ENCODE peak calls at places on chromosomes 11 and 22, in nine cellular contexts. W, B, H, Y, Z, R, D, L and M are unnamed samples.

GRCh38 chr22:39388261-39389011 is 11.1 kb upstream of the TAB1 start:
- DNase-seq in H (peak; percentile 96), D (peak; percentile 93), L (peak; percentile 85), Y (peak; percentile 81), Z (peak; percentile 96), R (no peak), B (peak; percentile 75), W (peak; percentile 84), M (peak; percentile 44)

GRCh38 chr11:62054484-62055121 is 69.2 kb upstream of the INCENP start:
- DNase-seq in H (peak; percentile 14), Z (peak; percentile 14), Y (peak; percentile 38), L (peak; percentile 64), D (peak; percentile 63), B (no peak), W (no peak), R (no peak), M (peak; percentile 27)

GRCh38 chr11:103327721-103328120 is 218.5 kb downstream of the DYNC2H1 start:
- DNase-seq in B (no peak), Z (no peak), Y (no peak), W (no peak), D (no peak), H (no peak), L (no peak), R (no peak), M (no peak)

GRCh38 chr11:126514061-126514713 is 158.7 kb downstream of the ST3GAL4 start:
- DNase-seq in B (no peak), D (no peak), W (no peak), Y (no peak), Z (no peak), R (no peak), H (no peak), L (no peak), M (no peak)

GRCh38 chr11:48052183-48053040 is 72.1 kb downstream of the PTPRJ start:
- DNase-seq in Y (peak; percentile 19), H (peak; percentile 58), B (no peak), L (peak; percentile 66), R (no peak), W (no peak), D (peak; percentile 61), Z (no peak), M (no peak)

GRCh38 chr11:119773016-119773415 is 44.0 kb upstream of the NECTIN1 start:
- DNase-seq in H (no peak), B (no peak), Z (no peak), L (no peak), R (no peak), Y (no peak), D (no peak), W (no peak), M (no peak)

GRCh38 chr22:47275479-47276218 is 513.2 kb downstream of the TBC1D22A start:
- DNase-seq in R (no peak), B (peak; percentile 35), L (no peak), Z (no peak), H (peak; percentile 35), D (no peak), W (peak; percentile 39), Y (no peak), M (no peak)

GRCh38 chr11:66677599-66678375 is at the start of gene RBM4B:
- DNase-seq in Y (peak; percentile 97), W (peak; percentile 98), D (peak; percentile 97), R (peak; percentile 68), Z (peak; percentile 94), H (peak; percentile 98), L (peak; percentile 97), B (peak; percentile 94), M (peak; percentile 84)

GRCh38 chr11:64141081-64141783 is 24.7 kb downstream of the MACROD1 start:
- DNase-seq in Z (no peak), B (no peak), L (no peak), R (no peak), D (no peak), Y (no peak), H (no peak), W (no peak), M (no peak)

GRCh38 chr11:45592581-45592980 is 72.8 kb downstream of the CHST1 start:
- DNase-seq in R (no peak), B (no peak), H (no peak), L (no peak), W (no peak), D (no peak), Y (no peak), Z (no peak), M (no peak)

GRCh38 chr22:36725366-36726006 is 21.9 kb upstream of the CACNG2 start:
- DNase-seq in Y (no peak), L (no peak), W (no peak), H (no peak), D (no peak), R (no peak), Z (no peak), B (no peak), M (no peak)

GRCh38 chr11:27241316-27242122 is 121.5 kb downstream of the CCDC34 start:
- DNase-seq in Z (no peak), W (no peak), D (no peak), R (peak; percentile 65), Y (no peak), B (peak; percentile 78), L (no peak), H (no peak), M (no peak)

GRCh38 chr22:44068422-44069191 is 44.5 kb downstream of the PARVB start:
- DNase-seq in L (peak; percentile 21), R (no peak), Z (no peak), D (no peak), B (no peak), W (no peak), H (no peak), Y (no peak), M (no peak)
- TF ChIP-seq CTCF in L (no peak), R (no peak), Z (no peak), D (no peak), B (no peak), W (no peak), H (no peak), Y (no peak), M (no peak)

GRCh38 chr22:21643533-21644357 is 1.6 kb downstream of the SDF2L1 start:
- DNase-seq in L (peak; percentile 24), B (no peak), H (no peak), D (no peak), W (no peak), Z (no peak), Y (no peak), R (no peak), M (no peak)
- TF ChIP-seq CTCF in L (no peak), B (no peak), H (no peak), D (peak; percentile 12), W (no peak), Z (peak; percentile 22), Y (no peak), R (peak; percentile 32), M (no peak)

GRCh38 chr11:9314291-9315077 is at the start of gene TMEM41B:
- DNase-seq in Y (peak; percentile 98), D (peak; percentile 98), B (peak; percentile 99), Z (peak; percentile 99), L (peak; percentile 99), R (peak; percentile 95), W (peak; percentile 98), H (peak; percentile 99), M (peak; percentile 96)
- TF ChIP-seq CTCF in Y (no peak), D (peak; percentile 11), B (peak; percentile 20), Z (no peak), L (no peak), R (peak; percentile 53), W (no peak), H (no peak), M (no peak)

DNA sequence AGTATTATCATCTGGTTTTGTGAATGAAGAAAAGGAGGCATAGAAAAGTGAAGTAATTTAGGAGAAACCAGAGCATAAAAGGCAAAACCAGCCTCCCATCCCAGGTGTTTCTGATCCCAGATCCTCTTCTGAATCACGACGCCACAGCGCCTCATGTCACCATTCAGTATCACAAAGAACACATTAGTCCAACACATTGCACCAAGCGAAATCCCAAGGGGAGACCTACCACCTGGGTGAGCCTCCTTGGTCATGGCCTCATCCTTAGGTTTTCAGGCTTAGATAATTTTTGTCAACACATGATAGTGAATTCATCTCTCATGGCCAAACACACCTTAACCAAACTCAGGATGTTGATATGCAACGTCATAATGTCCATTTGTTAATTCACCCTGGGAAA is 181.5 kb upstream of the SORL1-AS1 start:
- DNase-seq in Z (no peak), B (no peak), W (no peak), D (no peak), H (no peak), R (no peak), L (no peak), Y (no peak), M (no peak)
- TF ChIP-seq CTCF in Z (no peak), B (no peak), W (no peak), D (no peak), H (no peak), R (no peak), L (no peak), Y (no peak), M (no peak)

DNA sequence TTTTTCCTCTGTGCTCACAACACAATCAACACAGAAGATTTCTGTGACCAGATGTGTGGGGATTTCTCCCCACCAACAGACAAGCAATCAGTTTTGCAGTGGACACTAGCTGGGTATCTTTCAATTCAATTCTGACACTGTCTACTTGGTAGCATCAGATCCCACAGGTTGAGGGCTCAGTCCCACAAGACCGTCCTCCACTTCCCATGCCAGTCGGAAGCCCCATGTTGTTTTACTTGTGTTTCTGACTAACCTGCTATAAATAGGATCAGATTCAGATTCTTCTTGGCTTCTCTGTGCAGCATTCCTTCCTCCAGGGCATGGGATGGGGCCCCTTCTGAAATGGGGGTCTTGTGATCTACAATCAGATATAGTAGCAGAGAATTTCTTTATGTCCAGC is 19.6 kb downstream of the ACER3 start:
- DNase-seq in Z (no peak), W (no peak), R (no peak), H (no peak), B (no peak), D (no peak), Y (peak; percentile 59), L (no peak), M (no peak)
- TF ChIP-seq CTCF in Z (no peak), W (no peak), R (no peak), H (no peak), B (peak; percentile 10), D (no peak), Y (no peak), L (no peak), M (no peak)